ENCODE peak calls at places on chromosomes 12 and 14, in ten cellular contexts. P, V, E, C, Z, I, L, R, D and B are unnamed samples.

GRCh38 chr14:93939304-93940229 is 12.4 kb downstream of the FAM181A start:
- DNase-seq in P (peak), V (peak), E (peak), C (peak), Z (peak), I (no peak), L (peak), R (peak), D (peak), B (peak)

GRCh38 chr12:22321620-22322019 is 12.9 kb downstream of the ST8SIA1 start:
- DNase-seq in P (peak), V (no peak), E (no peak), C (no peak), Z (no peak), I (no peak), L (no peak), R (no peak), D (no peak), B (peak)

GRCh38 chr14:26598081-26598671 is 343 bp upstream of the NOVA1 start:
- DNase-seq in P (no peak), V (no peak), E (peak), C (no peak), Z (no peak), I (no peak), L (peak), R (peak), D (no peak), B (peak)

GRCh38 chr12:7156259-7157197 is 26.4 kb downstream of the CLSTN3 start:
- DNase-seq in P (no peak), V (no peak), E (no peak), C (no peak), Z (no peak), I (no peak), L (no peak), R (no peak), D (no peak), B (no peak)

GRCh38 chr12:99154264-99154982 is 493.1 kb upstream of the GARIN6 start:
- DNase-seq in P (no peak), V (no peak), E (peak), C (no peak), Z (no peak), I (no peak), L (peak), R (peak), D (no peak), B (no peak)

GRCh38 chr14:97854918-97855317 is 1057.7 kb downstream of the VRK1 start:
- DNase-seq in P (no peak), V (no peak), E (no peak), C (no peak), Z (no peak), I (no peak), L (no peak), R (no peak), D (no peak), B (no peak)

GRCh38 chr12:105935981-105936380 is 202.8 kb downstream of the NUAK1 start:
- DNase-seq in P (peak), V (no peak), E (no peak), C (no peak), Z (no peak), I (no peak), L (no peak), R (no peak), D (no peak), B (no peak)

GRCh38 chr14:72731252-72732020 is 162.5 kb downstream of the DPF3 start:
- DNase-seq in P (no peak), V (no peak), E (no peak), C (no peak), Z (no peak), I (no peak), L (no peak), R (no peak), D (no peak), B (no peak)

GRCh38 chr14:53894456-53894855 is 62.2 kb downstream of the BMP4 start:
- DNase-seq in P (peak), V (no peak), E (no peak), C (peak), Z (no peak), I (no peak), L (no peak), R (no peak), D (peak), B (no peak)

GRCh38 chr14:45699451-45699850 is 446.4 kb upstream of the MIS18BP1 start:
- DNase-seq in P (peak), V (no peak), E (no peak), C (no peak), Z (no peak), I (no peak), L (no peak), R (no peak), D (no peak), B (no peak)

GRCh38 chr14:47619397-47619796 is 56.0 kb downstream of the MDGA2 start:
- DNase-seq in P (no peak), V (no peak), E (no peak), C (no peak), Z (no peak), I (no peak), L (no peak), R (no peak), D (no peak), B (no peak)

GRCh38 chr14:71355324-71356201 is 448.3 kb downstream of the PCNX1 start:
- DNase-seq in P (peak), V (no peak), E (no peak), C (peak), Z (no peak), I (no peak), L (peak), R (peak), D (no peak), B (no peak)

GRCh38 chr14:92103363-92103762 is 3.0 kb downstream of the ATXN3 start:
- DNase-seq in P (peak), V (no peak), E (no peak), C (no peak), Z (no peak), I (no peak), L (no peak), R (no peak), D (no peak), B (no peak)

GRCh38 chr14:92105845-92106094 is 612 bp downstream of the ATXN3 start:
- DNase-seq in P (no peak), V (no peak), E (peak), C (peak), Z (peak), I (no peak), L (peak), R (peak), D (no peak), B (peak)

GRCh38 chr14:92105073-92105844 is 1.1 kb downstream of the ATXN3 start:
- DNase-seq in P (peak), V (no peak), E (no peak), C (no peak), Z (no peak), I (no peak), L (no peak), R (no peak), D (no peak), B (no peak)

GRCh38 chr14:92108345-92109254 is 2.2 kb upstream of the ATXN3 start:
- DNase-seq in P (no peak), V (no peak), E (no peak), C (peak), Z (no peak), I (peak), L (peak), R (no peak), D (no peak), B (peak)

DNA sequence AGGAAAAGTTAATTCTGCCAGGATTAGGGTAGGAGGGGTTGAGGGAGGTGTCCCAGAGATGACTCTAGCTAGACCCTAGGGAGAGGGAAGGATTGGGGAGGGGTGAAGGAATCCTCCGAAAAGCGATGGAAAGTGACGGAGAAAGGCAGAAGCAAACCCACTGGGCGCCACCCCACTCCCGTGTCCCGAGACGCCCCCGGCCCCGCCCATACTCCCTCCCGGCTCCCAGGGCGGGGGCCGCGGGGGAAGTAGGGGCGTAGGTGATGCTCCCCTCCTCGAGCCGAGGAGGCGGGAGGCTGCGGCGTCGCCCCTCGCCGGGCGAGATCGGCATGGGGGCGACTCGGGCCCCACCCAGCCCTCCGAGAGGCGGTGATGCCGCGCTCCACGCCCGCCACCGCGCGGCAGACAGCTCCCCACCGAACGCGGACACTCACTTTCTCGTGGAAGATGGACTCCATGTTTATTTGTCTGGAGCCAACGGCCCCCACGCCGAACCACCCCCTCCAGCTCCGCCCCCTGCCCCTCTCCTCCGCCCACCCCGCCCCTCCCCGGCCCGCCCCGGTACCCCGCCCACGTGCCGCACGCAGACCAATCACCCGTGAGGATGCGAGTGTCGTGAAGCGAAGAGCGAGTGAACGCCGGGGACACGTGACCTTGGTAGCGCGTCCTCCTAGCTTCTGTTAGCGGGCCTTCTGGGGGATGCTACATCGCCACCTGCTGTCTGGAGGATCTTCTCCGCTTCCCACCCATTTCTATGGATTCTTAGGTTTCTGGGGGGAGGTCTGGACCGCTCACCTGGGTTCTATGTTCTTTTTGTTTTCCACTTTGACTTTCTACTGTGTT is at the start of gene ATXN3:
- DNase-seq in P (peak), V (peak), E (peak), C (peak), Z (peak), I (peak), L (peak), R (peak), D (peak), B (peak)
- TF ChIP-seq CTCF in P (peak), V (peak), E (no peak), C (peak), Z (peak), I (peak), L (peak), R (peak), D (peak), B (peak)

GRCh38 chr12:29899212-29899931 is 115.6 kb upstream of the TMTC1 start:
- DNase-seq in P (no peak), V (no peak), E (no peak), C (no peak), Z (no peak), I (no peak), L (no peak), R (no peak), D (no peak), B (no peak)
- TF ChIP-seq CTCF in P (no peak), V (no peak), E (no peak), C (no peak), Z (no peak), I (no peak), L (no peak), R (no peak), D (no peak), B (no peak)

DNA sequence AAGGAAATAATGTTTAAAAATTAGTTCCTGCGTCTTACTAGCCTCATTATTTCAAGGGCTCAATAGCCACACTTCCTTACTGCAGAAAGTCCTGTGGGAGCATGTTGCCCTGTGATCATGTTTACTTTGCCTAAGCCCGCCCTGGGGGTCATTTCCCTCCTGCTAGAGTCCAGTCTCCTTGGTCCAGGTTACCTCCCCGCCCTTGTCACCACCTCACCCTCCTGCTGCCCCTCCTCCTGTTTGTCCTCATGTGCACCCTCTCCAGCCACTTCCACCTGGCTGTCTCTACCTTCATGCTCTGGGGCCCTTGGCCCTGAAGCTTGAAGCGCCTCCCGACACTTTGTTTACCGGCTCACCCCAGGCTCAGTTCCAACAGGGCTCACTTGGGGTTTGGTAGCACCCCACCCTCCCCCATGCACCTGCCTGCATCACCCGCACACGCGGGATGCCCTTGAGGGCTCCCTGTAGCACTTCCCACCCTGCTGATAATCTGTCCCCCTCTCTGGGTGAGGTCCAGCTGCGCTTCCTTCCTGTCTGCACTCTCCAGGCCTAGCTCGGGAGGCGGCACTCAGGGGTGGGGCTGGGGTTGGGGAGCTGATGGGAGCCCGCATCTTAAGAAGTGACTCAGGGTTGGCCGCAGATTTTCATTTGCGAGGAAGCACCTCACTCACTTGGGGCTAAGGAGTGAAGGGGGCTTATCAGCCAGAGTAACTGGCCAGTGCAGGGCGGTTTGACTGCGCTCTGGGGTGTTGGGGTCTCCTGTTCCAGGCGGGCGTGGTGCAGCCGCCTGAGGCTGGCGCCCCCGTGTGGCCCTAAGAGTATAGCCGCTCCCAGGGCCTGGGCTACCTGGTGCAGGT is 40.1 kb downstream of the SMIM41 start:
- DNase-seq in P (no peak), V (peak), E (peak), C (peak), Z (peak), I (peak), L (peak), R (peak), D (peak), B (peak)
- TF ChIP-seq CTCF in P (peak), V (peak), E (peak), C (peak), Z (peak), I (peak), L (peak), R (peak), D (peak), B (peak)

GRCh38 chr12:8609061-8609570 is 3.5 kb downstream of the AICDA start:
- DNase-seq in P (peak), V (no peak), E (peak), C (peak), Z (peak), I (no peak), L (peak), R (no peak), D (no peak), B (peak)

GRCh38 chr12:8603858-8604257 is 8.8 kb downstream of the AICDA start:
- DNase-seq in P (no peak), V (no peak), E (no peak), C (no peak), Z (no peak), I (no peak), L (no peak), R (no peak), D (no peak), B (no peak)

DNA sequence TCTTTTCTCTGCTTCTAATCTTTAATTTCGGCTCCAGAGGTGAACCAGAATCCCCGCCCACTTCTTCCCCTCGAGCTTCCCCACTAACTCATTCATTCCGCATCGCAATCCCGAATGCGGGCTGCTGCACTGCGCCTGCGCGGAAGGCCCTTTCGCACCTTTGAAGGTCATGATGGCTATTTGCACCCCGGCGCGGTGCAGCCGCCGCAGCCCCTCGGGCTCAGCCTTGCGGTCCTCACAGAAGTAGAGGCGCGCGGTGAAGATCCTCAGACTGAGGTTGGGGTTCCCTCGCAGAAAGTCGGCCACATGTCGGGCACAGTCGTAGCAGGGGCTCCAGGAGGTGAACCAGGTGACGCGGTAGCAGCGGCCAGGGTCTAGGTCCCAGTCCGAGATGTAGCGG is 7.6 kb downstream of the AICDA start:
- DNase-seq in P (no peak), V (no peak), E (no peak), C (no peak), Z (no peak), I (no peak), L (no peak), R (no peak), D (no peak), B (no peak)
- TF ChIP-seq CTCF in P (no peak), V (no peak), E (no peak), C (no peak), Z (no peak), I (no peak), L (no peak), R (no peak), D (no peak), B (no peak)

DNA sequence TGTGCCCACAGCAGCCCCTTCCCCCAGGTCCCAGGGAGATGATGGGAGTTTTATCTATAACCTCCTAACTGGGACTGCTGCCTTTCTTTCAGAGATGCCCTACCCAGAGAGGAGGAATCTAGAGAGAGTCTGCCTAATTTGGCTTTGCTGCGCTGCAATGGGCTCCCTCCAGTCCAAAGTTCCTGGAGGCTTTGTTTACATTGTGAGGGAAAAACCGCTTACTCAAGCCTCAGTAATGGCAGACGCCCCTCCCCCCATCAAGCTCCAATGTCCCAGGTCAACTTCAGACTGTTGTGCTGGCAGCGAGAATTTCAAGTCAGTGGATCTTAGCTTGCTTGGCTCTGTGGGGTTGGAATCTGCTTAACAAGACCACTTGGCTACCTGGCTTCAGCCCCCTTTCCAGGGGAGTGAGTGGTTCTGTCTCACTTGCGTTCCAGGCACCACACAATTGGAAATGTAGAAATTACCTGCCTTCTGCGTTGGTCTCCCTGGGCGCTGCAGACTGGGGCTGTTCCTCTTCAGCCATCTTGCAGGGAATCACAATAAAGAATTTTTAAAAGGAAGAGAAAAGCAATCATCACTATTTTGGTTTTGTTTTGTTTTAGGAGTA is 262.5 kb downstream of the FOXG1 start:
- DNase-seq in P (no peak), V (no peak), E (no peak), C (no peak), Z (peak), I (no peak), L (no peak), R (no peak), D (no peak), B (no peak)
- TF ChIP-seq CTCF in P (no peak), V (no peak), E (no peak), C (no peak), Z (no peak), I (no peak), L (no peak), R (no peak), D (no peak), B (no peak)

DNA sequence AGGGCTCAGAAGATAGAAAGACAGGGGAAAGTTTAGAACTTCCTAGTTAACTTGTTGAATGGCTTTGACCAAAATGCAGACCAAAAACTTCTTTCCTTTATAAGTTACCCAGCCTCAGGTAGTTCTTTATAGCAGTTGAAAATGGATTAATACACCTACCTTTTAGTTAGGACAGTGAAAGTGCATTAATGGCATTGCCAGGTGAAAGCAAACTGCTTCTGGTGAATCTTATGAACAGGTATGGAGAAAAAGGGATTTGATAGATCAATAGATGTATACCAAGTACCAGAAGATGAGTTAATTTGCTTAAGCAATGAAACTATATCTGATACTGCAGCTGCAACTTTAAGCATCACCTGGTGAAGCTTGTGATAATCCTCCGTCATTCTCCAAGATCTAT is 14.2 kb upstream of the STYK1 start:
- DNase-seq in P (no peak), V (no peak), E (no peak), C (no peak), Z (no peak), I (no peak), L (no peak), R (no peak), D (no peak), B (no peak)
- TF ChIP-seq CTCF in P (no peak), V (no peak), E (no peak), C (no peak), Z (no peak), I (no peak), L (no peak), R (no peak), D (no peak), B (no peak)